ENCODE peak calls at places on chromosomes 5 and 9, in ten cellular contexts. N is sigmoid colon, F is stomach, R is A549, S is K562, X is endothelial cell of umbilical vein, E is breast epithelium, K is adrenal gland, G is transverse colon, A is ovary. V is an unnamed sample.

GRCh38 chr9:116124472-116125040 is 29.0 kb upstream of the PAPPA start:
- DNase-seq in N (no peak), X (no peak), F (no peak), K (no peak), S (no peak), E (no peak), R (no peak), G (no peak), A (no peak), V (no peak)

GRCh38 chr9:130366888-130367550 is 77.7 kb upstream of the ASS1 start:
- DNase-seq in X (no peak), K (no peak), R (no peak), G (no peak), A (no peak), E (no peak), N (no peak), S (no peak), F (no peak), V (no peak)

GRCh38 chr5:73901455-73901854 is 275.5 kb downstream of the ARHGEF28 start:
- DNase-seq in K (no peak), R (peak), S (no peak), N (no peak), F (no peak), A (no peak), X (no peak), G (peak), E (peak), V (no peak)

GRCh38 chr5:153480401-153480800 is 10.1 kb upstream of the GRIA1 start:
- DNase-seq in S (no peak), A (no peak), X (no peak), K (no peak), F (no peak), E (no peak), G (no peak), N (no peak), R (no peak), V (no peak)

GRCh38 chr5:174520420-174521396 is 203.7 kb upstream of the MSX2 start:
- DNase-seq in R (no peak), X (no peak), A (no peak), K (peak), S (no peak), E (no peak), G (peak), N (no peak), F (peak), V (no peak)

GRCh38 chr9:127426756-127427155 is 2.6 kb downstream of the ZNF79 start:
- DNase-seq in N (no peak), S (no peak), K (no peak), F (no peak), R (no peak), G (no peak), A (no peak), X (no peak), E (no peak), V (no peak)

GRCh38 chr9:94065535-94065961 is 18.7 kb upstream of the PTPDC1 start:
- DNase-seq in E (peak), F (peak), G (peak), K (peak), R (peak), N (peak), X (peak), A (peak), S (peak), V (peak)

GRCh38 chr9:131584858-131585257 is 39.5 kb downstream of the PRRT1B start:
- DNase-seq in S (no peak), X (no peak), F (no peak), R (no peak), G (no peak), K (no peak), N (no peak), A (no peak), E (no peak), V (no peak)

GRCh38 chr5:72366324-72366976 is 46.3 kb downstream of the PTCD2 start:
- DNase-seq in E (peak), A (peak), R (peak), S (peak), F (peak), X (peak), G (peak), K (peak), N (peak), V (peak)

GRCh38 chr5:102049517-102049916 is 246.6 kb downstream of the SLCO4C1 start:
- DNase-seq in S (no peak), F (no peak), R (no peak), E (no peak), G (no peak), A (no peak), N (no peak), X (no peak), K (no peak), V (no peak)

GRCh38 chr5:50807661-50808060 is 141.2 kb downstream of the PARP8 start:
- DNase-seq in E (no peak), R (no peak), X (no peak), G (no peak), N (no peak), K (no peak), F (no peak), S (no peak), A (no peak), V (no peak)

GRCh38 chr9:74666625-74667316 is 169.6 kb downstream of the RORB start:
- DNase-seq in E (no peak), K (peak), F (no peak), S (no peak), G (no peak), N (no peak), X (no peak), R (no peak), A (no peak), V (no peak)

GRCh38 chr9:95098391-95098921 is 219.1 kb downstream of the FANCC start:
- DNase-seq in N (no peak), K (no peak), A (no peak), R (no peak), E (no peak), G (no peak), S (no peak), F (no peak), X (no peak), V (no peak)

GRCh38 chr9:125884196-125884595 is 137.0 kb downstream of the PBX3 start:
- DNase-seq in E (no peak), R (no peak), G (no peak), N (no peak), F (no peak), A (no peak), K (no peak), X (no peak), S (no peak), V (no peak)

GRCh38 chr5:107402881-107403280 is 267.9 kb downstream of the EFNA5 start:
- DNase-seq in F (no peak), S (no peak), E (no peak), N (no peak), X (no peak), A (no peak), R (no peak), K (no peak), G (no peak), V (no peak)

GRCh38 chr9:137479315-137479861 is 20.3 kb upstream of the NSMF start:
- DNase-seq in G (no peak), E (no peak), K (no peak), S (no peak), R (no peak), N (no peak), A (no peak), F (no peak), X (no peak), V (no peak)

GRCh38 chr9:1738511-1739100 is 276.5 kb upstream of the SMARCA2 start:
- DNase-seq in E (no peak), G (no peak), S (no peak), A (no peak), N (no peak), X (no peak), K (no peak), F (no peak), R (no peak), V (no peak)

GRCh38 chr9:127970401-127971313 is 10.1 kb downstream of the EEIG1 start:
- DNase-seq in N (peak), R (no peak), F (no peak), X (no peak), G (peak), S (no peak), K (peak), E (no peak), A (no peak), V (no peak)

GRCh38 chr9:8365029-8365428 is 565.5 kb upstream of the DMAC1 start:
- DNase-seq in X (peak), A (no peak), G (no peak), F (no peak), N (no peak), E (no peak), R (no peak), K (no peak), S (no peak), V (no peak)

GRCh38 chr9:69421908-69422801 is 97.1 kb downstream of the ENTREP1 start:
- DNase-seq in X (peak), E (no peak), N (peak), S (peak), F (peak), A (peak), R (peak), G (peak), K (peak), V (peak)

GRCh38 chr5:149572576-149573231 is 8.6 kb upstream of the ARHGEF37 start:
- DNase-seq in S (no peak), N (no peak), F (no peak), A (no peak), G (no peak), X (no peak), E (no peak), R (no peak), K (no peak), V (no peak)

GRCh38 chr5:154811239-154811638 is 39.2 kb downstream of the FAXDC2 start:
- DNase-seq in N (no peak), A (no peak), E (no peak), F (no peak), S (no peak), R (no peak), K (no peak), X (no peak), G (no peak), V (no peak)

GRCh38 chr5:140548300-140548688 is 832 bp downstream of the EIF4EBP3 start:
- DNase-seq in S (no peak), X (no peak), N (no peak), E (no peak), K (no peak), A (no peak), F (peak), R (no peak), G (peak), V (no peak)

GRCh38 chr5:140549237-140550144 is 2.0 kb downstream of the EIF4EBP3 start:
- DNase-seq in X (peak), R (no peak), E (no peak), S (peak), K (peak), G (peak), F (peak), N (peak), A (peak), V (peak)

GRCh38 chr5:140548791-140549190 is 1.3 kb downstream of the EIF4EBP3 start:
- DNase-seq in S (no peak), E (no peak), F (no peak), G (no peak), R (no peak), X (no peak), A (no peak), K (no peak), N (peak), V (no peak)

GRCh38 chr5:140546851-140547507 is 483 bp upstream of the EIF4EBP3 start:
- DNase-seq in S (no peak), X (no peak), A (no peak), K (peak), F (no peak), N (no peak), E (no peak), G (peak), R (no peak), V (no peak)

GRCh38 chr5:140547508-140548299 is at the start of gene EIF4EBP3:
- DNase-seq in K (peak), G (peak), F (peak), R (peak), X (peak), E (peak), A (peak), S (peak), N (peak), V (peak)
- TF ChIP-seq POLR2A in K (peak), G (peak), F (peak), R (no peak), X (no peak), E (peak), A (peak), S (peak), N (peak), V (peak)

GRCh38 chr5:176416123-176416924 is at the start of gene CLTB:
- DNase-seq in S (peak), N (peak), X (peak), G (peak), K (peak), F (peak), A (peak), E (peak), R (peak), V (peak)

GRCh38 chr5:176415240-176416122 is 858 bp downstream of the CLTB start:
- DNase-seq in N (peak), A (peak), X (no peak), R (peak), G (peak), K (peak), E (peak), S (no peak), F (peak), V (peak)

GRCh38 chr5:176416965-176417364 is 626 bp upstream of the CLTB start:
- DNase-seq in F (no peak), A (no peak), R (no peak), K (no peak), X (no peak), E (no peak), G (no peak), S (no peak), N (no peak), V (no peak)

GRCh38 chr5:176420086-176420485 is 3.7 kb upstream of the CLTB start:
- DNase-seq in R (no peak), K (no peak), X (no peak), E (no peak), F (no peak), S (no peak), N (no peak), A (no peak), G (no peak), V (no peak)

GRCh38 chr5:176418251-176418650 is 1.9 kb upstream of the CLTB start:
- DNase-seq in K (peak), A (no peak), R (no peak), F (peak), E (no peak), S (no peak), G (peak), N (no peak), X (peak), V (no peak)
- TF ChIP-seq POLR2A in K (no peak), A (no peak), R (no peak), F (no peak), E (no peak), S (no peak), G (no peak), N (no peak), X (no peak), V (no peak)

GRCh38 chr5:90510438-90510837 is 18.9 kb downstream of the LYSMD3 start:
- DNase-seq in F (no peak), A (no peak), N (no peak), S (no peak), R (no peak), E (no peak), X (no peak), G (no peak), K (no peak), V (no peak)
- TF ChIP-seq POLR2A in F (no peak), A (no peak), N (no peak), S (no peak), R (no peak), E (no peak), X (no peak), G (no peak), K (no peak), V (no peak)

DNA sequence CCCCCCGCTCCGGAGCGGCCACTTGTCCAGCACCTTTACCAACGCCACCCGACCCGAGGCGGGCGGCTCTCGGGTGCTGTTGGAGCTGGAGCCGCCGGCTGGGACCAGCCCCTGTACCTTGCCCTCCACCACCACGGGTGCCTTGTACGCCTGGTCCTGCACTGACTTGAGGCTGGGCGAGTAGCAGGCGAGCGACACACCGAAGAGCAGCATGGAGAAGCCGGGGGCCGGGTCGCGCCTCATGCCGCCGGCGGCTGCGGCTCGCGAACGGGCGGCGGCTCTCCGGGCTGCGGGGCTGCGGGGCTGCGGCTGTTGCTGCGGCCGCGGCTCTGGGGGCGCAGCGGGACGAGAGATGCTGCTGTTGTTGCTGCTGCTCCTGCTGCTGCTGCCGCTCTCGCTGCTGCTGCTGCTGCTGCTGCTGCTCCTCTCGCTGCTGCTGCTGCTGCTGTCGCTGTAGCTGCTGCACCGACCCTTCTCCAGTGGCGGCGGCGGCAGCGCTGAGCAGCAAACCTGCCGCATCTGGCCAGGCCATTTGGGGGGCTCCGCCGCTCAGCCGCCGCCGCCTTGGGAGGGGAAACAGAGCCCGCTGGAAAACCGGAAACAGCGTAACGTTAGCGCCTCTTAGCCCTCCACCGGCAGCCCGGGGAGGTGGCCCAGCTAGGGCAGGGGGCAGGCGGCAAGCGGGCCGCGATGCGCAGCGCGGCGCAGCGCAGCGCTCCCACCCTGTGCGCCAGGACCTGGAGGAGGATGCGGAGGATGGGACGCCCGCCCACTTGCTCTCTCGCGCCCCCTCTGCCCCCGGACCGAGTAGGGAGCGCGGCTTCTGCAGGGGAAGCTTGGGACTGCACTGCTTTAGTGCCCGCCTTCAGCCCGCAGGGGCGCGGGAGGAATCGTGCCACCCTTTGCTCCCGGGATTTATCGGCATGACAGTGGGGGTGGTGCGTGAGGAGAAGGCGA is at the start of gene NRG2:
- DNase-seq in S (peak), G (peak), E (no peak), K (peak), F (peak), R (peak), A (peak), N (peak), X (peak), V (peak)
- TF ChIP-seq POLR2A in S (no peak), G (no peak), E (no peak), K (peak), F (no peak), R (peak), A (no peak), N (no peak), X (no peak), V (no peak)

DNA sequence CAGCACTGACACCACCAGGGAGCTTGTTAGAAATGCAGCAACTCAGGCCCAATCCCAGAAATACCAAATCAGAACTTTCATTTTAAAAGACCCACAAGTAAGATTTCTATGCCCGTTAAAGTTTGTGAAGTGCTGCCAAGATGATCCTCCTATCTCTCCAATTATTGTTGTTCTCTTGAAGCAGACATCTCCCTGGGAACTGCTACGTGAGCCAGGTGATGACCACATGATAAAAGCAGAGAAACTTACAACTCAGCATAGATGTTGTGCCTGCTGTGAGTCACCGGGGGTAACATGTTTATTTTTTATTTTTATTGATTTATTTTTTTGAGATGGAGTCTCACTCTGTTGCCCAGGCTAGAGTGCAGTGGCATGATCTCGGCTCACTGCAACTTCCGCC is 34.4 kb downstream of the GCNT4 start:
- DNase-seq in A (no peak), K (no peak), G (no peak), N (no peak), E (no peak), X (no peak), F (no peak), R (no peak), S (no peak), V (no peak)
- TF ChIP-seq POLR2A in A (no peak), K (no peak), G (no peak), N (no peak), E (no peak), X (no peak), F (no peak), R (no peak), S (no peak), V (no peak)

DNA sequence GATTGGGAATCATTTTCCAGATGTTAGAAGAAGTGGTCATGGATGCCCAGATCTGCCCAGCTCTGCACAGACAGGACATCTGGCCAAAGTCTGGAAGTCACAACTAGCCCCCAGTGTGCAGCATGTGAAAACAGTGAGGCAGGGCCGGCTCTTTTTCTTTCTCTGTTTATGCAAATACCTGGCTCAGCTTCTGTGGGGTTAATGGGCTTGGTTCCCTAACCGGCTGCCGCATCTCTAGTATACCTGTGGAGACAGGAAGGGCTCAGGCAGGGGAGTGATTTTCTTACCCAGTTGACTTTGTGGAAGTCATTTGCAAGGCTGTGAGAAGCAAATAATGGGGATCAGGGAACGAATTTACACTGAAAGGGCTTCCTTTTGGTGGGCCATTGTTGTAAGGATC is 254.8 kb upstream of the PANK3 start:
- DNase-seq in S (no peak), A (no peak), F (no peak), N (no peak), X (no peak), R (no peak), G (no peak), K (no peak), E (no peak), V (no peak)
- TF ChIP-seq POLR2A in S (no peak), A (no peak), F (no peak), N (no peak), X (no peak), R (no peak), G (no peak), K (no peak), E (no peak), V (no peak)

GRCh38 chr5:1127991-1128785 is 16.3 kb upstream of the SLC12A7 start:
- DNase-seq in S (no peak), K (no peak), X (no peak), E (peak), R (no peak), F (peak), N (no peak), A (no peak), G (no peak), V (no peak)
- TF ChIP-seq POLR2A in S (no peak), K (no peak), X (no peak), E (no peak), R (no peak), F (no peak), N (no peak), A (no peak), G (no peak), V (no peak)

GRCh38 chr5:140011297-140011802 is 31.7 kb downstream of the NRG2 start:
- DNase-seq in R (no peak), G (no peak), S (no peak), F (no peak), X (no peak), K (no peak), E (no peak), A (no peak), N (no peak), V (no peak)
- TF ChIP-seq POLR2A in R (no peak), G (no peak), S (no peak), F (no peak), X (no peak), K (no peak), E (no peak), A (no peak), N (no peak), V (no peak)

DNA sequence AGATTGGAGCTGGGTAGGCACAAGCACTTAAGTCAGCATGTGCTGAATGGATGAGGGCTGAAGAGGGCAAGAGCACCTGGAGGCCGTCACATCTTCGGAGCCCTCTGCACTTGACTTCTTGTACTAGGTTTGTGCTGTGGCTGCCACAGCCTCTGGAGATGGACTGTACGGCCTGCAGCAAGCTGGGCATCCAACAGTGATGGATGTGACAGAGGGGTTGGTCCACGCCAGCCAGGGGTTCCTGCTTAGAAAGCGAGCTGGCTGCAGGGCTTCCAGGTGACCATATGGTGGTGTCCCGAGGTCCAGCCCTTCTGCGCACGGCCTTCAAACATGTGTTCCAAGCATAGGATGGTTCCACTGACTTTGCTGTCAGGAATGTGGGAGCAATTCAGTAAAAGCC is 65.1 kb upstream of the PHYKPL start:
- DNase-seq in A (peak), E (no peak), F (no peak), S (no peak), X (no peak), R (no peak), G (no peak), K (no peak), N (peak), V (no peak)
- TF ChIP-seq POLR2A in A (no peak), E (no peak), F (no peak), S (no peak), X (no peak), R (no peak), G (no peak), K (no peak), N (no peak), V (no peak)

V was measured in erythroblast.